ENCODE peak calls at places on chromosome 2, in eight cellular contexts. P, F, Y, N, L, W, J and M are unnamed samples.

GRCh38 chr2:182761903-182762302 is 45.8 kb downstream of the DNAJC10 start:
- DNase-seq in P (peak; percentile 43), F (no peak), Y (no peak), N (peak; percentile 50), L (no peak), W (no peak), J (no peak), M (peak; percentile 39)

GRCh38 chr2:130769343-130769907 is 14.1 kb downstream of the AMER3 start:
- DNase-seq in P (no peak), F (no peak), Y (no peak), N (no peak), L (no peak), W (no peak), J (no peak), M (no peak)

GRCh38 chr2:74499269-74499939 is at the start of gene LBX2:
- DNase-seq in P (no peak), F (no peak), Y (no peak), N (peak; percentile 63), L (no peak), W (no peak), J (no peak), M (no peak)

GRCh38 chr2:148674063-148675020 is 29.8 kb downstream of the EPC2 start:
- DNase-seq in P (peak; percentile 37), F (peak; percentile 50), Y (peak; percentile 30), N (peak; percentile 12), L (no peak), W (peak; percentile 15), J (peak; percentile 54), M (peak; percentile 29)

GRCh38 chr2:30208453-30208852 is 22.9 kb upstream of the LBH start:
- DNase-seq in P (peak; percentile 65), F (peak; percentile 46), Y (peak; percentile 39), N (peak; percentile 87), L (no peak), W (peak; percentile 59), J (peak; percentile 84), M (peak; percentile 69)

GRCh38 chr2:119901013-119901412 is 111.9 kb upstream of the EPB41L5 start:
- DNase-seq in P (no peak), F (no peak), Y (no peak), N (no peak), L (no peak), W (no peak), J (no peak), M (no peak)

GRCh38 chr2:158671381-158672245 is 123.5 kb upstream of the DAPL1 start:
- DNase-seq in P (no peak), F (no peak), Y (no peak), N (no peak), L (no peak), W (no peak), J (no peak), M (no peak)

GRCh38 chr2:10022464-10022863 is 20.9 kb upstream of the KLF11 start:
- DNase-seq in P (no peak), F (no peak), Y (no peak), N (no peak), L (no peak), W (no peak), J (no peak), M (no peak)

GRCh38 chr2:120310136-120310535 is 35.8 kb upstream of the INHBB start:
- DNase-seq in P (no peak), F (no peak), Y (no peak), N (no peak), L (peak; percentile 76), W (no peak), J (no peak), M (no peak)

GRCh38 chr2:86393521-86394490 is 47.4 kb upstream of the KDM3A start:
- DNase-seq in P (peak; percentile 55), F (no peak), Y (peak; percentile 77), N (peak; percentile 44), L (no peak), W (no peak), J (no peak), M (peak; percentile 59)

GRCh38 chr2:19731515-19731914 is 170.3 kb downstream of the TTC32 start:
- DNase-seq in P (no peak), F (no peak), Y (no peak), N (no peak), L (no peak), W (no peak), J (no peak), M (no peak)

GRCh38 chr2:138029238-138029637 is 65.0 kb downstream of the HNMT start:
- DNase-seq in P (peak; percentile 90), F (no peak), Y (peak; percentile 31), N (peak; percentile 25), L (no peak), W (no peak), J (no peak), M (peak; percentile 8)

GRCh38 chr2:68920481-68921170 is 32.1 kb downstream of the GKN2 start:
- DNase-seq in P (no peak), F (peak; percentile 31), Y (no peak), N (no peak), L (no peak), W (no peak), J (no peak), M (no peak)

GRCh38 chr2:235171511-235172130 is 219.8 kb downstream of the SH3BP4 start:
- DNase-seq in P (peak; percentile 76), F (no peak), Y (peak; percentile 54), N (peak; percentile 90), L (no peak), W (no peak), J (no peak), M (no peak)

GRCh38 chr2:12202702-12203101 is 456.3 kb downstream of the LPIN1 start:
- DNase-seq in P (peak; percentile 9), F (no peak), Y (no peak), N (peak; percentile 34), L (no peak), W (no peak), J (no peak), M (no peak)

GRCh38 chr2:1528273-1529064 is 115.2 kb downstream of the TPO start:
- DNase-seq in P (no peak), F (no peak), Y (no peak), N (no peak), L (no peak), W (no peak), J (no peak), M (no peak)

GRCh38 chr2:75698928-75699327 is 11.8 kb downstream of the GCFC2 start:
- DNase-seq in P (peak; percentile 39), F (peak; percentile 10), Y (no peak), N (peak; percentile 28), L (no peak), W (no peak), J (no peak), M (no peak)

GRCh38 chr2:171592026-171592555 is 69.8 kb downstream of the CYBRD1 start:
- DNase-seq in P (no peak), F (no peak), Y (no peak), N (peak; percentile 18), L (no peak), W (no peak), J (no peak), M (no peak)

GRCh38 chr2:68730828-68731227 is 3.8 kb upstream of the ARHGAP25 start:
- DNase-seq in P (peak; percentile 75), F (no peak), Y (peak; percentile 71), N (peak; percentile 55), L (no peak), W (no peak), J (no peak), M (no peak)

GRCh38 chr2:172253190-172254052 is 150.7 kb upstream of the DLX2 start:
- DNase-seq in P (peak; percentile 100), F (peak; percentile 91), Y (peak; percentile 99), N (peak; percentile 98), L (no peak), W (no peak), J (no peak), M (peak; percentile 99)

GRCh38 chr2:151845481-151845880 is 17.3 kb upstream of the ARL5A start:
- DNase-seq in P (no peak), F (no peak), Y (no peak), N (no peak), L (no peak), W (no peak), J (no peak), M (peak; percentile 51)

GRCh38 chr2:239670463-239671120 is 269.8 kb upstream of the HDAC4 start:
- DNase-seq in P (no peak), F (no peak), Y (no peak), N (no peak), L (no peak), W (no peak), J (no peak), M (no peak)

GRCh38 chr2:153495725-153496124 is 17.2 kb upstream of the RPRM start:
- DNase-seq in P (no peak), F (no peak), Y (no peak), N (no peak), L (no peak), W (no peak), J (no peak), M (no peak)

GRCh38 chr2:224545884-224546644 is 39.1 kb downstream of the CUL3 start:
- DNase-seq in P (peak; percentile 63), F (no peak), Y (no peak), N (peak; percentile 56), L (no peak), W (no peak), J (no peak), M (no peak)

GRCh38 chr2:97732436-97733340 is 19.3 kb downstream of the ZAP70 start:
- DNase-seq in P (no peak), F (no peak), Y (no peak), N (no peak), L (no peak), W (no peak), J (no peak), M (no peak)
- H3K4me1 ChIP-seq in P (no peaks in the 10 kb centered on the region), F (no peaks in the 10 kb centered on the region), Y (peaks cover 13% of the 10 kb centered on the region), N (peaks cover 5% of the 10 kb centered on the region), L (no peaks in the 10 kb centered on the region), W (no peaks in the 10 kb centered on the region), J (no peaks in the 10 kb centered on the region), M (no peaks in the 10 kb centered on the region)

DNA sequence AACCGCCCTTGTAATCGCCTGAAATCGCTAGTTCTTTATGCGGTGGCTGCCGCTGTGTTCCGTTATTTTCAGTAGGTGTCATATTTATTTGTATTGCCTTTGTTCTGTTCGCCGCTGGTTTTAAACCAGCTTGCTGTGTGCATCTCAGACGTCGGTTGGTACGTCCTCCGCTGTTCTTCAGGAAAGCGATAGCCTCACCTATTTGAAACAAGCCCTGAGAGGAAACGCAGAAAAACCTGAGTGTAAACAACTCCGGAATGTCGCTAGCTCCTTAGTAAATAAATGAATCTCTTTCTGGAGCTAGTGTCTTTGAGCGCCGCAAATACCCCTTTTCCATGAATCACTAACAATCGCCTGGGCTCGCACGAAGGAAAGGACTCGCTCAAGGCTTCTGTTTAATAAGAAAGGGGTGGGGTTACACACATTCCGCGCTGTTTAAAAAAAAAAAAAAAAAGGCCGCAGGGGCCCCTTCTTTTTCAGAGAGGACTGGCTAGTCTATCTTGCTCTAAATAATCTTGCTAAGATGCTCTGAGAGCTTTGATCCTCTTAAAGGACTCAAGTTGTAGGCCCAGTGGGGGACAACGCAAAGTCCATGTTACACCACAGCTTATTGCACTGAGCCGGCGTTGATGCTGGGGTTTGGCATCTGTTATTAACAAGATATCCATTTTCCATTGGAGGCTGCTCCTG is 3.0 kb downstream of the HOXD8 start:
- DNase-seq in P (no peak), F (no peak), Y (no peak), N (peak; percentile 92), L (no peak), W (no peak), J (no peak), M (peak; percentile 86)
- H3K4me2 ChIP-seq in P (peak overlapping the region; percentile 58), F (peak overlapping the region; percentile 51), Y (peak overlapping the region; percentile 10), N (peak overlapping the region; percentile 100), L (no peak overlapping the region), W (no peak overlapping the region), J (no peak overlapping the region), M (peak overlapping the region; percentile 99)

GRCh38 chr2:58045580-58046334 is 849 bp upstream of the VRK2 start:
- DNase-seq in P (no peak), F (no peak), Y (no peak), N (no peak), L (no peak), W (no peak), J (no peak), M (no peak)
- H3K9ac ChIP-seq in P (peak overlapping the region; percentile 85), F (peak overlapping the region; percentile 78), Y (peak overlapping the region; percentile 90), N (peak overlapping the region; percentile 94), L (peak overlapping the region; percentile 84), W (no peak overlapping the region), J (peak overlapping the region; percentile 93), M (peak overlapping the region; percentile 95)

GRCh38 chr2:197848602-197849001 is 44.2 kb downstream of the PLCL1 start:
- DNase-seq in P (no peak), F (no peak), Y (no peak), N (no peak), L (no peak), W (no peak), J (no peak), M (no peak)
- H3K4me1 ChIP-seq in P (no peaks in the 10 kb centered on the region), F (no peaks in the 10 kb centered on the region), Y (peaks cover 12% of the 10 kb centered on the region), N (peaks cover 14% of the 10 kb centered on the region), L (no peaks in the 10 kb centered on the region), W (no peaks in the 10 kb centered on the region), J (no peaks in the 10 kb centered on the region), M (peaks cover 4% of the 10 kb centered on the region)